ENCODE peak calls at places on chromosomes 13 and 19, in six cellular contexts. One of them, this sample, is unnamed.

GRCh38 chr19:4456566-4456842 is 1.1 kb downstream of the UBXN6 start:
- DNase-seq in C1 segment of cervical spinal cord: no peak
- DNase-seq in stimulated activated CD8-positive, alpha-beta memory T cell treated with anti-CD3 and anti-CD28 coated beads, Interleukin-7, amount 100 ng/mL, for 48 hours: no peak
- DNase-seq in T-cell: no peak
- DNase-seq in fibroblast of lung: peak; percentile 65
- DNase-seq in activated T-helper 1 cell treated with Interleukin-2 at 50 U/mL for 16 hours: no peak
- DNase-seq in this sample: no peak

GRCh38 chr13:38685974-38686571 is 804 bp upstream of the FREM2 start:
- DNase-seq in T-cell: no peak
- DNase-seq in C1 segment of cervical spinal cord: no peak
- DNase-seq in fibroblast of lung: peak; percentile 18
- DNase-seq in activated T-helper 1 cell treated with Interleukin-2 at 50 U/mL for 16 hours: no peak
- DNase-seq in stimulated activated CD8-positive, alpha-beta memory T cell treated with anti-CD3 and anti-CD28 coated beads, Interleukin-7, amount 100 ng/mL, for 48 hours: no peak
- DNase-seq in this sample: peak; percentile 40

GRCh38 chr13:41222259-41222852 is 28.0 kb upstream of the KBTBD7 start:
- DNase-seq in fibroblast of lung: peak; percentile 61
- DNase-seq in T-cell: peak; percentile 39
- DNase-seq in C1 segment of cervical spinal cord: no peak
- DNase-seq in stimulated activated CD8-positive, alpha-beta memory T cell treated with anti-CD3 and anti-CD28 coated beads, Interleukin-7, amount 100 ng/mL, for 48 hours: peak; percentile 2
- DNase-seq in activated T-helper 1 cell treated with Interleukin-2 at 50 U/mL for 16 hours: peak; percentile 15
- DNase-seq in this sample: peak; percentile 25

GRCh38 chr13:34675626-34676025 is 266.4 kb upstream of the NBEA start:
- DNase-seq in T-cell: no peak
- DNase-seq in stimulated activated CD8-positive, alpha-beta memory T cell treated with anti-CD3 and anti-CD28 coated beads, Interleukin-7, amount 100 ng/mL, for 48 hours: no peak
- DNase-seq in C1 segment of cervical spinal cord: no peak
- DNase-seq in fibroblast of lung: no peak
- DNase-seq in activated T-helper 1 cell treated with Interleukin-2 at 50 U/mL for 16 hours: no peak
- DNase-seq in this sample: no peak

GRCh38 chr13:67052550-67053237 is 177.4 kb downstream of the PCDH9 start:
- DNase-seq in T-cell: no peak
- DNase-seq in C1 segment of cervical spinal cord: no peak
- DNase-seq in activated T-helper 1 cell treated with Interleukin-2 at 50 U/mL for 16 hours: no peak
- DNase-seq in fibroblast of lung: no peak
- DNase-seq in stimulated activated CD8-positive, alpha-beta memory T cell treated with anti-CD3 and anti-CD28 coated beads, Interleukin-7, amount 100 ng/mL, for 48 hours: no peak
- DNase-seq in this sample: no peak

GRCh38 chr19:14649020-14649419 is 25.6 kb downstream of the ADGRE3 start:
- DNase-seq in fibroblast of lung: no peak
- DNase-seq in activated T-helper 1 cell treated with Interleukin-2 at 50 U/mL for 16 hours: no peak
- DNase-seq in C1 segment of cervical spinal cord: no peak
- DNase-seq in stimulated activated CD8-positive, alpha-beta memory T cell treated with anti-CD3 and anti-CD28 coated beads, Interleukin-7, amount 100 ng/mL, for 48 hours: no peak
- DNase-seq in T-cell: no peak
- DNase-seq in this sample: no peak

GRCh38 chr13:31234729-31235128 is 35.0 kb downstream of the B3GLCT start:
- DNase-seq in activated T-helper 1 cell treated with Interleukin-2 at 50 U/mL for 16 hours: no peak
- DNase-seq in C1 segment of cervical spinal cord: no peak
- DNase-seq in T-cell: no peak
- DNase-seq in stimulated activated CD8-positive, alpha-beta memory T cell treated with anti-CD3 and anti-CD28 coated beads, Interleukin-7, amount 100 ng/mL, for 48 hours: no peak
- DNase-seq in fibroblast of lung: no peak
- DNase-seq in this sample: no peak

GRCh38 chr19:12365094-12365371 is 450 bp downstream of the ZNF442 start:
- DNase-seq in T-cell: no peak
- DNase-seq in activated T-helper 1 cell treated with Interleukin-2 at 50 U/mL for 16 hours: no peak
- DNase-seq in stimulated activated CD8-positive, alpha-beta memory T cell treated with anti-CD3 and anti-CD28 coated beads, Interleukin-7, amount 100 ng/mL, for 48 hours: no peak
- DNase-seq in C1 segment of cervical spinal cord: no peak
- DNase-seq in fibroblast of lung: peak; percentile 18
- DNase-seq in this sample: no peak

GRCh38 chr13:39836038-39836437 is 180.6 kb downstream of the COG6 start:
- DNase-seq in stimulated activated CD8-positive, alpha-beta memory T cell treated with anti-CD3 and anti-CD28 coated beads, Interleukin-7, amount 100 ng/mL, for 48 hours: no peak
- DNase-seq in fibroblast of lung: no peak
- DNase-seq in activated T-helper 1 cell treated with Interleukin-2 at 50 U/mL for 16 hours: no peak
- DNase-seq in C1 segment of cervical spinal cord: no peak
- DNase-seq in T-cell: no peak
- DNase-seq in this sample: no peak

GRCh38 chr13:30872195-30872594 is 33.9 kb upstream of the MEDAG start:
- DNase-seq in activated T-helper 1 cell treated with Interleukin-2 at 50 U/mL for 16 hours: no peak
- DNase-seq in stimulated activated CD8-positive, alpha-beta memory T cell treated with anti-CD3 and anti-CD28 coated beads, Interleukin-7, amount 100 ng/mL, for 48 hours: no peak
- DNase-seq in C1 segment of cervical spinal cord: no peak
- DNase-seq in T-cell: no peak
- DNase-seq in fibroblast of lung: no peak
- DNase-seq in this sample: no peak